ENCODE peak calls at places on chromosomes 11 and 22, in six cellular contexts. One of them, this sample, is unnamed.
A peak's percentile ranks its signal among the peaks of the same experiment; 100 is the strongest.

GRCh38 chr22:30574095-30574981 is at the start of gene GAL3ST1:
- DNase-seq in psoas muscle: no peak
- DNase-seq in heart left ventricle: no peak
- DNase-seq in K562: no peak
- DNase-seq in retinal pigment epithelial cell: no peak
- DNase-seq in WTC11: peak; percentile 61
- DNase-seq in this sample: no peak

GRCh38 chr11:69868871-69869270 is 49.7 kb upstream of the FGF3 start:
- DNase-seq in heart left ventricle: no peak
- DNase-seq in K562: no peak
- DNase-seq in WTC11: no peak
- DNase-seq in psoas muscle: no peak
- DNase-seq in retinal pigment epithelial cell: no peak
- DNase-seq in this sample: no peak

GRCh38 chr11:44016546-44017442 is 31.0 kb upstream of the ACCSL start:
- DNase-seq in retinal pigment epithelial cell: no peak
- DNase-seq in WTC11: no peak
- DNase-seq in psoas muscle: no peak
- DNase-seq in heart left ventricle: peak; percentile 7
- DNase-seq in K562: no peak
- DNase-seq in this sample: no peak

GRCh38 chr11:6650980-6651379 is 4.6 kb downstream of the DCHS1 start:
- DNase-seq in WTC11: no peak
- DNase-seq in heart left ventricle: no peak
- DNase-seq in retinal pigment epithelial cell: no peak
- DNase-seq in psoas muscle: no peak
- DNase-seq in K562: peak; percentile 56
- DNase-seq in this sample: no peak

GRCh38 chr22:36940676-36941075 is 27.2 kb downstream of the CSF2RB start:
- DNase-seq in heart left ventricle: no peak
- DNase-seq in K562: no peak
- DNase-seq in retinal pigment epithelial cell: no peak
- DNase-seq in WTC11: no peak
- DNase-seq in psoas muscle: no peak
- DNase-seq in this sample: no peak

GRCh38 chr22:27107824-27108223 is 450.4 kb downstream of the MIAT start:
- DNase-seq in K562: no peak
- DNase-seq in retinal pigment epithelial cell: peak; percentile 92
- DNase-seq in heart left ventricle: no peak
- DNase-seq in WTC11: no peak
- DNase-seq in psoas muscle: peak; percentile 73
- DNase-seq in this sample: no peak

GRCh38 chr11:3129181-3129590 is 35.9 kb downstream of the OSBPL5 start:
- DNase-seq in retinal pigment epithelial cell: no peak
- DNase-seq in WTC11: no peak
- DNase-seq in psoas muscle: peak; percentile 5
- DNase-seq in K562: no peak
- DNase-seq in heart left ventricle: no peak
- DNase-seq in this sample: no peak

GRCh38 chr11:103680861-103681260 is 355.6 kb upstream of the DDI1 start:
- DNase-seq in heart left ventricle: no peak
- DNase-seq in K562: no peak
- DNase-seq in WTC11: no peak
- DNase-seq in psoas muscle: no peak
- DNase-seq in retinal pigment epithelial cell: no peak
- DNase-seq in this sample: no peak

GRCh38 chr11:61341706-61342105 is 8.7 kb downstream of the TKFC start:
- DNase-seq in heart left ventricle: no peak
- DNase-seq in psoas muscle: no peak
- DNase-seq in WTC11: no peak
- DNase-seq in K562: no peak
- DNase-seq in retinal pigment epithelial cell: no peak
- DNase-seq in this sample: no peak

GRCh38 chr11:45486461-45486860 is 179.0 kb downstream of the CHST1 start:
- DNase-seq in retinal pigment epithelial cell: no peak
- DNase-seq in WTC11: no peak
- DNase-seq in K562: no peak
- DNase-seq in psoas muscle: no peak
- DNase-seq in heart left ventricle: no peak
- DNase-seq in this sample: no peak

GRCh38 chr11:115736146-115736545 is 231.9 kb upstream of the CADM1 start:
- DNase-seq in psoas muscle: no peak
- DNase-seq in heart left ventricle: no peak
- DNase-seq in retinal pigment epithelial cell: no peak
- DNase-seq in WTC11: no peak
- DNase-seq in K562: no peak
- DNase-seq in this sample: no peak

GRCh38 chr11:78659326-78660319 is 85.0 kb upstream of the NARS2 start:
- DNase-seq in K562: no peak
- DNase-seq in retinal pigment epithelial cell: no peak
- DNase-seq in heart left ventricle: no peak
- DNase-seq in WTC11: no peak
- DNase-seq in psoas muscle: no peak
- DNase-seq in this sample: no peak

GRCh38 chr11:1570896-1571759 is 943 bp downstream of the DUSP8 start:
- DNase-seq in K562: no peak
- DNase-seq in WTC11: no peak
- DNase-seq in retinal pigment epithelial cell: no peak
- DNase-seq in psoas muscle: peak; percentile 21
- DNase-seq in heart left ventricle: peak; percentile 51
- DNase-seq in this sample: peak; percentile 13

GRCh38 chr22:27610863-27611786 is 190.4 kb downstream of the MN1 start:
- DNase-seq in psoas muscle: no peak
- DNase-seq in WTC11: no peak
- DNase-seq in heart left ventricle: no peak
- DNase-seq in retinal pigment epithelial cell: no peak
- DNase-seq in K562: no peak
- DNase-seq in this sample: no peak

GRCh38 chr11:2831826-2832717 is 53.5 kb downstream of the CDKN1C start:
- DNase-seq in psoas muscle: peak; percentile 7
- DNase-seq in K562: no peak
- DNase-seq in retinal pigment epithelial cell: no peak
- DNase-seq in WTC11: no peak
- DNase-seq in heart left ventricle: no peak
- DNase-seq in this sample: no peak

GRCh38 chr22:41327124-41327523 is 25.8 kb downstream of the ZC3H7B start:
- DNase-seq in retinal pigment epithelial cell: no peak
- DNase-seq in heart left ventricle: no peak
- DNase-seq in psoas muscle: peak; percentile 68
- DNase-seq in K562: no peak
- DNase-seq in WTC11: no peak
- DNase-seq in this sample: no peak

GRCh38 chr11:8649361-8649760 is 33.1 kb downstream of the TRIM66 start:
- DNase-seq in retinal pigment epithelial cell: no peak
- DNase-seq in heart left ventricle: no peak
- DNase-seq in K562: no peak
- DNase-seq in psoas muscle: no peak
- DNase-seq in WTC11: no peak
- DNase-seq in this sample: no peak

GRCh38 chr11:29093416-29093815 is 923.4 kb downstream of the KCNA4 start:
- DNase-seq in K562: no peak
- DNase-seq in WTC11: no peak
- DNase-seq in psoas muscle: no peak
- DNase-seq in heart left ventricle: no peak
- DNase-seq in retinal pigment epithelial cell: no peak
- DNase-seq in this sample: no peak

GRCh38 chr11:111629499-111629898 is 27.2 kb downstream of the SIK2 start:
- DNase-seq in K562: no peak
- DNase-seq in psoas muscle: no peak
- DNase-seq in retinal pigment epithelial cell: no peak
- DNase-seq in heart left ventricle: no peak
- DNase-seq in WTC11: no peak
- DNase-seq in this sample: no peak

GRCh38 chr11:120547301-120547700 is 35.8 kb downstream of the GRIK4 start:
- DNase-seq in K562: no peak
- DNase-seq in heart left ventricle: no peak
- DNase-seq in retinal pigment epithelial cell: peak; percentile 73
- DNase-seq in WTC11: no peak
- DNase-seq in psoas muscle: no peak
- DNase-seq in this sample: no peak

GRCh38 chr11:70772950-70773349 is 374.6 kb downstream of the CTTN start:
- DNase-seq in K562: peak; percentile 31
- DNase-seq in psoas muscle: no peak
- DNase-seq in heart left ventricle: no peak
- DNase-seq in WTC11: no peak
- DNase-seq in retinal pigment epithelial cell: no peak
- DNase-seq in this sample: no peak

GRCh38 chr22:46090631-46091201 is 59.6 kb upstream of the PPARA start:
- DNase-seq in heart left ventricle: no peak
- DNase-seq in K562: no peak
- DNase-seq in retinal pigment epithelial cell: no peak
- DNase-seq in psoas muscle: peak; percentile 37
- DNase-seq in WTC11: no peak
- DNase-seq in this sample: no peak

GRCh38 chr22:30612789-30613188 is 5.8 kb downstream of the TCN2 start:
- DNase-seq in WTC11: peak; percentile 23
- DNase-seq in psoas muscle: no peak
- DNase-seq in retinal pigment epithelial cell: no peak
- DNase-seq in heart left ventricle: no peak
- DNase-seq in K562: no peak
- DNase-seq in this sample: no peak

GRCh38 chr11:86279713-86280112 is 22.3 kb upstream of the HIKESHI start:
- DNase-seq in heart left ventricle: no peak
- DNase-seq in WTC11: no peak
- DNase-seq in psoas muscle: no peak
- DNase-seq in retinal pigment epithelial cell: no peak
- DNase-seq in K562: no peak
- DNase-seq in this sample: no peak

GRCh38 chr11:118397448-118397847 is 4.0 kb upstream of the ATP5MG start:
- DNase-seq in heart left ventricle: no peak
- DNase-seq in K562: no peak
- DNase-seq in psoas muscle: no peak
- DNase-seq in WTC11: no peak
- DNase-seq in retinal pigment epithelial cell: no peak
- DNase-seq in this sample: no peak

GRCh38 chr11:118396097-118396501 is 5.3 kb upstream of the ATP5MG start:
- DNase-seq in K562: no peak
- DNase-seq in psoas muscle: no peak
- DNase-seq in WTC11: no peak
- DNase-seq in heart left ventricle: no peak
- DNase-seq in retinal pigment epithelial cell: no peak
- DNase-seq in this sample: no peak

GRCh38 chr11:118401880-118402590 is 629 bp downstream of the ATP5MG start:
- DNase-seq in heart left ventricle: no peak
- DNase-seq in retinal pigment epithelial cell: peak; percentile 32
- DNase-seq in psoas muscle: no peak
- DNase-seq in K562: no peak
- DNase-seq in WTC11: no peak
- DNase-seq in this sample: no peak

GRCh38 chr11:118398797-118399564 is 2.4 kb upstream of the ATP5MG start:
- DNase-seq in psoas muscle: no peak
- DNase-seq in WTC11: no peak
- DNase-seq in heart left ventricle: no peak
- DNase-seq in retinal pigment epithelial cell: no peak
- DNase-seq in K562: no peak
- DNase-seq in this sample: no peak

GRCh38 chr11:118401151-118401879 is at the start of gene ATP5MG:
- DNase-seq in heart left ventricle: peak; percentile 93
- DNase-seq in WTC11: peak; percentile 89
- DNase-seq in K562: peak; percentile 90
- DNase-seq in retinal pigment epithelial cell: peak; percentile 42
- DNase-seq in psoas muscle: peak; percentile 92
- DNase-seq in this sample: peak; percentile 83
- TF ChIP-seq CTCF in heart left ventricle: peak; percentile 36
- TF ChIP-seq CTCF in WTC11: no peak
- TF ChIP-seq CTCF in K562: peak; percentile 8
- TF ChIP-seq CTCF in retinal pigment epithelial cell: peak; percentile 22
- TF ChIP-seq CTCF in psoas muscle: no peak
- TF ChIP-seq CTCF in this sample: no peak

GRCh38 chr22:44444341-44445306 is 53.4 kb downstream of the RTL6 start:
- DNase-seq in psoas muscle: no peak
- DNase-seq in K562: peak; percentile 14
- DNase-seq in heart left ventricle: peak; percentile 12
- DNase-seq in WTC11: peak; percentile 68
- DNase-seq in retinal pigment epithelial cell: no peak
- DNase-seq in this sample: no peak
- TF ChIP-seq CTCF in psoas muscle: no peak
- TF ChIP-seq CTCF in K562: no peak
- TF ChIP-seq CTCF in heart left ventricle: no peak
- TF ChIP-seq CTCF in WTC11: peak; percentile 39
- TF ChIP-seq CTCF in retinal pigment epithelial cell: peak; percentile 36
- TF ChIP-seq CTCF in this sample: peak; percentile 38

GRCh38 chr22:25051073-25051472 is 98.6 kb downstream of the KIAA1671 start:
- DNase-seq in heart left ventricle: no peak
- DNase-seq in WTC11: peak; percentile 37
- DNase-seq in K562: peak; percentile 38
- DNase-seq in psoas muscle: no peak
- DNase-seq in retinal pigment epithelial cell: no peak
- DNase-seq in this sample: no peak
- TF ChIP-seq CTCF in heart left ventricle: no peak
- TF ChIP-seq CTCF in WTC11: peak; percentile 37
- TF ChIP-seq CTCF in K562: peak; percentile 51
- TF ChIP-seq CTCF in psoas muscle: peak; percentile 10
- TF ChIP-seq CTCF in retinal pigment epithelial cell: peak; percentile 60
- TF ChIP-seq CTCF in this sample: peak; percentile 68

GRCh38 chr11:12745787-12746186 is 71.6 kb downstream of the TEAD1 start:
- DNase-seq in retinal pigment epithelial cell: no peak
- DNase-seq in K562: no peak
- DNase-seq in psoas muscle: no peak
- DNase-seq in heart left ventricle: no peak
- DNase-seq in WTC11: no peak
- DNase-seq in this sample: no peak

GRCh38 chr11:12743834-12744449 is 69.7 kb downstream of the TEAD1 start:
- DNase-seq in psoas muscle: no peak
- DNase-seq in WTC11: no peak
- DNase-seq in heart left ventricle: no peak
- DNase-seq in K562: no peak
- DNase-seq in retinal pigment epithelial cell: no peak
- DNase-seq in this sample: no peak

GRCh38 chr11:12737024-12737423 is 62.8 kb downstream of the TEAD1 start:
- DNase-seq in retinal pigment epithelial cell: no peak
- DNase-seq in psoas muscle: no peak
- DNase-seq in WTC11: no peak
- DNase-seq in heart left ventricle: no peak
- DNase-seq in K562: peak; percentile 33
- DNase-seq in this sample: no peak

GRCh38 chr11:12744831-12745502 is 70.7 kb downstream of the TEAD1 start:
- DNase-seq in heart left ventricle: peak; percentile 51
- DNase-seq in psoas muscle: peak; percentile 36
- DNase-seq in K562: no peak
- DNase-seq in WTC11: no peak
- DNase-seq in retinal pigment epithelial cell: no peak
- DNase-seq in this sample: no peak

DNA sequence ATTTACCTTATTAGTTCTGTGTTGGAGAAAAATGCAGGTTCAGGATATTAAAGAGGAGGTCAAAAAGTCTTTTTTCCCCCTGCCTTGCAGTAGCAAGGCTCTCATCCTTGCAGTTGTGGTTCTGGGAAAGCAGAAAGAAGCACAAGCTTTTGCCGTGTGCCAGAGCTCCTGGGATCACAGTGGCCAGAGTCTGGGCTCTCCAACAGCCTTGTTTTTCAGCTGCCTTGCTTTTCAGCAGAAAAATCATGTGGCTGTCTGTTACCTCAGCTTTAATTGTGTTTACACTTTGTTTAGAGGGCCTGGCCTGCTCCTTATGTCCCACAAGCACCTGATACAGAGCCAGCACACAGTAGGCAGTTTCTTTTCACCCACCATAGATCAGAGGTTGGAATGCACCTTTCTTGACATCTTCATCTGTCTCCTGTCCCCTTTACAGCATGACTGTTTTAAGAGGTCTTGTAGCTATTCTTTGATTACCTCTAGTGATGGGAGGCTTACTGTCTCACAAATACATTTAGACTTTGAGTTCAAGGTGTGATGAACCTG is 67.5 kb downstream of the TEAD1 start:
- DNase-seq in psoas muscle: no peak
- DNase-seq in WTC11: no peak
- DNase-seq in heart left ventricle: no peak
- DNase-seq in retinal pigment epithelial cell: no peak
- DNase-seq in K562: no peak
- DNase-seq in this sample: no peak
- TF ChIP-seq CTCF in psoas muscle: no peak
- TF ChIP-seq CTCF in WTC11: no peak
- TF ChIP-seq CTCF in heart left ventricle: no peak
- TF ChIP-seq CTCF in retinal pigment epithelial cell: no peak
- TF ChIP-seq CTCF in K562: no peak
- TF ChIP-seq CTCF in this sample: no peak